ENCODE peak calls at places on chromosome 9, in nine cellular contexts. K is substantia nigra; J is GM04504; A is LHCN-M2; T is iris pigment epithelial cell; U is memory B cell; F is activated CD4-positive, alpha-beta T cell treated with anti-CD3 and anti-CD28 coated beads, Interleukin-2, amount 50 U/mL, for 1 hour; R is EH; X is NCI-H524. B is an unnamed sample.

GRCh38 chr9:92704528-92704927 is 34.6 kb upstream of the IPPK start:
- DNase-seq in K (no peak), J (no peak), A (no peak), T (no peak), U (no peak), F (no peak), R (no peak), X (no peak), B (no peak)

GRCh38 chr9:37508135-37508833 is 22.5 kb downstream of the POLR1E start:
- DNase-seq in K (no peak), J (no peak), A (no peak), T (peak; percentile 39), U (no peak), F (no peak), R (no peak), X (no peak), B (no peak)

GRCh38 chr9:21585756-21586752 is 103.9 kb upstream of the IFNE start:
- DNase-seq in K (no peak), J (no peak), A (no peak), T (peak; percentile 49), U (no peak), F (no peak), R (peak; percentile 49), X (no peak), B (peak; percentile 41)

GRCh38 chr9:101047848-101048402 is 19.4 kb downstream of the PLPPR1 start:
- DNase-seq in K (no peak), J (no peak), A (no peak), T (no peak), U (no peak), F (no peak), R (no peak), X (no peak), B (no peak)

GRCh38 chr9:119026120-119026519 is 343.1 kb downstream of the BRINP1 start:
- DNase-seq in K (no peak), J (no peak), A (peak; percentile 97), T (peak; percentile 10), U (no peak), F (no peak), R (peak; percentile 35), X (peak; percentile 83), B (no peak)

GRCh38 chr9:95626885-95627558 is 110.3 kb upstream of the PTCH1 start:
- DNase-seq in K (no peak), J (no peak), A (no peak), T (peak; percentile 9), U (no peak), F (peak; percentile 4), R (no peak), X (no peak), B (no peak)

GRCh38 chr9:16180091-16180490 is 627.2 kb downstream of the CCDC171 start:
- DNase-seq in K (no peak), J (no peak), A (no peak), T (no peak), U (no peak), F (no peak), R (no peak), X (no peak), B (no peak)

GRCh38 chr9:84669293-84670105 is at the start of gene NTRK2:
- DNase-seq in K (no peak), J (no peak), A (no peak), T (peak; percentile 12), U (no peak), F (no peak), R (peak; percentile 47), X (no peak), B (no peak)

GRCh38 chr9:132288371-132288770 is 66.4 kb downstream of the SETX start:
- DNase-seq in K (no peak), J (peak; percentile 12), A (peak; percentile 62), T (peak; percentile 78), U (no peak), F (no peak), R (peak; percentile 79), X (no peak), B (peak; percentile 4)